ENCODE peak calls at places on chromosomes 7 and 10, in seven cellular contexts. One of them, this sample, is unnamed.

GRCh38 chr7:89685287-89685686 is 469.0 kb upstream of the STEAP1 start:
- DNase-seq in skeletal muscle cell: no peak
- DNase-seq in hepatic stellate cell: no peak
- DNase-seq in IMR-90: no peak
- DNase-seq in dorsolateral prefrontal cortex: no peak
- DNase-seq in GDM1: no peak
- DNase-seq in heart right ventricle: no peak
- DNase-seq in this sample: no peak

GRCh38 chr10:121302541-121303180 is 295.6 kb downstream of the FGFR2 start:
- DNase-seq in GDM1: no peak
- DNase-seq in skeletal muscle cell: no peak
- DNase-seq in heart right ventricle: no peak
- DNase-seq in IMR-90: no peak
- DNase-seq in dorsolateral prefrontal cortex: no peak
- DNase-seq in hepatic stellate cell: no peak
- DNase-seq in this sample: no peak

GRCh38 chr7:140810830-140811556 is 113.7 kb downstream of the BRAF start:
- DNase-seq in skeletal muscle cell: peak
- DNase-seq in GDM1: peak
- DNase-seq in heart right ventricle: peak
- DNase-seq in hepatic stellate cell: peak
- DNase-seq in IMR-90: peak
- DNase-seq in dorsolateral prefrontal cortex: no peak
- DNase-seq in this sample: peak

GRCh38 chr7:24793982-24794648 is 36.9 kb upstream of the GSDME start:
- DNase-seq in skeletal muscle cell: no peak
- DNase-seq in IMR-90: no peak
- DNase-seq in hepatic stellate cell: no peak
- DNase-seq in dorsolateral prefrontal cortex: no peak
- DNase-seq in heart right ventricle: no peak
- DNase-seq in GDM1: no peak
- DNase-seq in this sample: no peak

GRCh38 chr10:121426307-121426706 is 171.9 kb downstream of the FGFR2 start:
- DNase-seq in heart right ventricle: no peak
- DNase-seq in dorsolateral prefrontal cortex: no peak
- DNase-seq in IMR-90: no peak
- DNase-seq in hepatic stellate cell: no peak
- DNase-seq in GDM1: no peak
- DNase-seq in skeletal muscle cell: no peak
- DNase-seq in this sample: no peak

GRCh38 chr10:29807407-29807806 is 172.6 kb upstream of the SVIL start:
- DNase-seq in hepatic stellate cell: peak
- DNase-seq in skeletal muscle cell: no peak
- DNase-seq in IMR-90: peak
- DNase-seq in heart right ventricle: no peak
- DNase-seq in GDM1: no peak
- DNase-seq in dorsolateral prefrontal cortex: no peak
- DNase-seq in this sample: no peak

GRCh38 chr7:98514211-98515150 is 102.6 kb upstream of the NPTX2 start:
- DNase-seq in hepatic stellate cell: no peak
- DNase-seq in heart right ventricle: no peak
- DNase-seq in dorsolateral prefrontal cortex: no peak
- DNase-seq in skeletal muscle cell: no peak
- DNase-seq in GDM1: no peak
- DNase-seq in IMR-90: no peak
- DNase-seq in this sample: no peak

GRCh38 chr7:108236681-108237415 is 106.7 kb upstream of the LAMB4 start:
- DNase-seq in skeletal muscle cell: no peak
- DNase-seq in hepatic stellate cell: no peak
- DNase-seq in IMR-90: no peak
- DNase-seq in heart right ventricle: no peak
- DNase-seq in GDM1: no peak
- DNase-seq in dorsolateral prefrontal cortex: no peak
- DNase-seq in this sample: no peak

GRCh38 chr7:140170375-140170774 is 6.4 kb downstream of the KDM7A start:
- DNase-seq in GDM1: no peak
- DNase-seq in dorsolateral prefrontal cortex: no peak
- DNase-seq in hepatic stellate cell: no peak
- DNase-seq in heart right ventricle: no peak
- DNase-seq in IMR-90: no peak
- DNase-seq in skeletal muscle cell: no peak
- DNase-seq in this sample: no peak

GRCh38 chr10:96910488-96911395 is 78.6 kb downstream of the LCOR start:
- DNase-seq in heart right ventricle: peak
- DNase-seq in skeletal muscle cell: peak
- DNase-seq in IMR-90: peak
- DNase-seq in GDM1: no peak
- DNase-seq in dorsolateral prefrontal cortex: no peak
- DNase-seq in hepatic stellate cell: peak
- DNase-seq in this sample: no peak

GRCh38 chr7:12297709-12298108 is 86.6 kb downstream of the TMEM106B start:
- DNase-seq in heart right ventricle: no peak
- DNase-seq in GDM1: no peak
- DNase-seq in hepatic stellate cell: no peak
- DNase-seq in skeletal muscle cell: no peak
- DNase-seq in IMR-90: no peak
- DNase-seq in dorsolateral prefrontal cortex: no peak
- DNase-seq in this sample: no peak

GRCh38 chr7:79529896-79530235 is 76.4 kb upstream of the MAGI2 start:
- DNase-seq in hepatic stellate cell: no peak
- DNase-seq in GDM1: no peak
- DNase-seq in dorsolateral prefrontal cortex: no peak
- DNase-seq in IMR-90: peak
- DNase-seq in heart right ventricle: no peak
- DNase-seq in skeletal muscle cell: no peak
- DNase-seq in this sample: no peak

GRCh38 chr10:98085238-98085637 is 49.2 kb upstream of the R3HCC1L start:
- DNase-seq in IMR-90: no peak
- DNase-seq in skeletal muscle cell: no peak
- DNase-seq in dorsolateral prefrontal cortex: no peak
- DNase-seq in heart right ventricle: no peak
- DNase-seq in hepatic stellate cell: no peak
- DNase-seq in GDM1: no peak
- DNase-seq in this sample: no peak

GRCh38 chr10:104806791-104807190 is 165.7 kb downstream of the SORCS3 start:
- DNase-seq in IMR-90: no peak
- DNase-seq in GDM1: no peak
- DNase-seq in skeletal muscle cell: no peak
- DNase-seq in hepatic stellate cell: no peak
- DNase-seq in heart right ventricle: no peak
- DNase-seq in dorsolateral prefrontal cortex: no peak
- DNase-seq in this sample: no peak

GRCh38 chr10:4825456-4825867 is 545 bp upstream of the AKR1E2 start:
- DNase-seq in GDM1: no peak
- DNase-seq in skeletal muscle cell: no peak
- DNase-seq in IMR-90: no peak
- DNase-seq in dorsolateral prefrontal cortex: no peak
- DNase-seq in hepatic stellate cell: no peak
- DNase-seq in heart right ventricle: no peak
- DNase-seq in this sample: no peak

GRCh38 chr10:70319183-70319582 is 35.4 kb upstream of the NPFFR1 start:
- DNase-seq in hepatic stellate cell: no peak
- DNase-seq in heart right ventricle: no peak
- DNase-seq in IMR-90: no peak
- DNase-seq in skeletal muscle cell: no peak
- DNase-seq in GDM1: no peak
- DNase-seq in dorsolateral prefrontal cortex: no peak
- DNase-seq in this sample: no peak

GRCh38 chr7:27192546-27193334 is 7.2 kb downstream of the HOXA13 start:
- DNase-seq in dorsolateral prefrontal cortex: no peak
- DNase-seq in heart right ventricle: no peak
- DNase-seq in hepatic stellate cell: no peak
- DNase-seq in skeletal muscle cell: no peak
- DNase-seq in IMR-90: no peak
- DNase-seq in GDM1: no peak
- DNase-seq in this sample: peak

GRCh38 chr7:72492446-72492845 is 80.3 kb upstream of the CALN1 start:
- DNase-seq in hepatic stellate cell: no peak
- DNase-seq in heart right ventricle: peak
- DNase-seq in skeletal muscle cell: no peak
- DNase-seq in dorsolateral prefrontal cortex: no peak
- DNase-seq in IMR-90: no peak
- DNase-seq in GDM1: no peak
- DNase-seq in this sample: no peak

GRCh38 chr7:123974326-123974908 is 49.4 kb downstream of the SPAM1 start:
- DNase-seq in IMR-90: no peak
- DNase-seq in heart right ventricle: no peak
- DNase-seq in GDM1: no peak
- DNase-seq in skeletal muscle cell: no peak
- DNase-seq in dorsolateral prefrontal cortex: no peak
- DNase-seq in hepatic stellate cell: no peak
- DNase-seq in this sample: no peak

GRCh38 chr10:116201011-116201410 is 72.0 kb downstream of the GFRA1 start:
- DNase-seq in skeletal muscle cell: no peak
- DNase-seq in heart right ventricle: no peak
- DNase-seq in dorsolateral prefrontal cortex: no peak
- DNase-seq in IMR-90: peak
- DNase-seq in hepatic stellate cell: no peak
- DNase-seq in GDM1: no peak
- DNase-seq in this sample: no peak

GRCh38 chr7:107933386-107934013 is 42.5 kb downstream of the DLD start:
- DNase-seq in GDM1: no peak
- DNase-seq in hepatic stellate cell: no peak
- DNase-seq in skeletal muscle cell: no peak
- DNase-seq in heart right ventricle: no peak
- DNase-seq in dorsolateral prefrontal cortex: no peak
- DNase-seq in IMR-90: no peak
- DNase-seq in this sample: no peak